ENCODE peak calls at places on chromosomes 3 and 15, in six cellular contexts. O is cardiac muscle cell; A is GM23248; I is CD8-positive, alpha-beta memory T cell; T is heart right ventricle; P is brain microvascular endothelial cell. B is an unnamed sample.

GRCh38 chr3:3133490-3133889 is 6.8 kb downstream of the TRNT1 start:
- DNase-seq in O (no peak), A (no peak), I (no peak), T (no peak), P (no peak), B (no peak)

GRCh38 chr3:134299185-134299887 is 48.7 kb upstream of the RYK start:
- DNase-seq in O (peak; percentile 60), A (peak; percentile 65), I (no peak), T (no peak), P (no peak), B (no peak)

GRCh38 chr15:57019496-57020160 is 101.2 kb downstream of the TCF12 start:
- DNase-seq in O (peak; percentile 26), A (peak; percentile 80), I (no peak), T (no peak), P (peak; percentile 41), B (no peak)

GRCh38 chr3:45546636-45547201 is 47.8 kb upstream of the LIMD1 start:
- DNase-seq in O (no peak), A (no peak), I (no peak), T (no peak), P (no peak), B (no peak)

GRCh38 chr3:100709840-100710235 is 544 bp downstream of the TFG start:
- DNase-seq in O (peak; percentile 49), A (peak; percentile 75), I (peak; percentile 20), T (peak; percentile 32), P (peak; percentile 8), B (no peak)

GRCh38 chr15:36688310-36689102 is 109.1 kb downstream of the CDIN1 start:
- DNase-seq in O (peak; percentile 15), A (peak; percentile 57), I (no peak), T (no peak), P (peak; percentile 1), B (no peak)

GRCh38 chr15:44738340-44738984 is 2.1 kb downstream of the TRIM69 start:
- DNase-seq in O (peak; percentile 78), A (peak; percentile 60), I (no peak), T (no peak), P (no peak), B (no peak)

GRCh38 chr3:147652682-147653081 is 243.5 kb downstream of the ZIC1 start:
- DNase-seq in O (no peak), A (peak; percentile 59), I (no peak), T (no peak), P (no peak), B (no peak)

GRCh38 chr15:84151205-84151931 is 84.2 kb upstream of the GOLGA6L4 start:
- DNase-seq in O (peak; percentile 11), A (no peak), I (no peak), T (no peak), P (no peak), B (no peak)

GRCh38 chr3:194488007-194488742 is 1.4 kb upstream of the ATP13A3 start:
- DNase-seq in O (peak; percentile 79), A (no peak), I (no peak), T (no peak), P (no peak), B (no peak)

GRCh38 chr15:80106051-80106450 is 46.6 kb downstream of the ZFAND6 start:
- DNase-seq in O (peak; percentile 61), A (peak; percentile 87), I (no peak), T (no peak), P (no peak), B (no peak)

GRCh38 chr15:45855210-45855906 is 220.5 kb downstream of the SQOR start:
- DNase-seq in O (no peak), A (no peak), I (no peak), T (no peak), P (no peak), B (no peak)

GRCh38 chr15:79595271-79595670 is 163.1 kb downstream of the MINAR1 start:
- DNase-seq in O (no peak), A (no peak), I (no peak), T (no peak), P (no peak), B (no peak)

GRCh38 chr3:42052132-42052866 is 38.9 kb upstream of the TRAK1 start:
- DNase-seq in O (peak; percentile 94), A (peak; percentile 93), I (no peak), T (no peak), P (peak; percentile 60), B (no peak)

GRCh38 chr3:9809615-9810356 is at the start of gene TTLL3:
- DNase-seq in O (peak; percentile 70), A (peak; percentile 87), I (peak; percentile 29), T (peak; percentile 82), P (peak; percentile 57), B (peak; percentile 57)

GRCh38 chr15:43918717-43919116 is 91.9 kb downstream of the WDR76 start:
- DNase-seq in O (no peak), A (no peak), I (no peak), T (no peak), P (no peak), B (no peak)

GRCh38 chr15:52114656-52115055 is 2.1 kb upstream of the BCL2L10 start:
- DNase-seq in O (no peak), A (no peak), I (no peak), T (no peak), P (no peak), B (peak; percentile 54)

GRCh38 chr3:100527347-100527735 is 34.9 kb downstream of the TMEM45A start:
- DNase-seq in O (no peak), A (peak; percentile 19), I (no peak), T (no peak), P (no peak), B (no peak)

GRCh38 chr3:183917776-183918175 is 33.1 kb upstream of the PARL start:
- DNase-seq in O (no peak), A (no peak), I (no peak), T (no peak), P (no peak), B (no peak)

GRCh38 chr15:50735156-50735555 is 30.4 kb downstream of the SPPL2A start:
- DNase-seq in O (no peak), A (no peak), I (no peak), T (no peak), P (no peak), B (no peak)

GRCh38 chr3:138914870-138915502 is 32.0 kb downstream of the FOXL2 start:
- DNase-seq in O (no peak), A (no peak), I (no peak), T (no peak), P (peak; percentile 74), B (no peak)

GRCh38 chr3:249587-250262 is 53.2 kb downstream of the CHL1 start:
- DNase-seq in O (no peak), A (no peak), I (no peak), T (no peak), P (no peak), B (no peak)

GRCh38 chr3:139533781-139534443 is 5.6 kb downstream of the RBP1 start:
- DNase-seq in O (peak; percentile 69), A (peak; percentile 13), I (no peak), T (peak; percentile 29), P (peak; percentile 92), B (no peak)

GRCh38 chr3:73765878-73766564 is 141.3 kb upstream of the PDZRN3 start:
- DNase-seq in O (no peak), A (peak; percentile 77), I (no peak), T (no peak), P (no peak), B (no peak)

GRCh38 chr3:192940129-192940528 is 22.5 kb upstream of the MB21D2 start:
- DNase-seq in O (no peak), A (peak; percentile 55), I (no peak), T (no peak), P (no peak), B (no peak)

GRCh38 chr3:30198162-30198561 is 408.2 kb upstream of the TGFBR2 start:
- DNase-seq in O (peak; percentile 47), A (no peak), I (no peak), T (no peak), P (no peak), B (no peak)

DNA sequence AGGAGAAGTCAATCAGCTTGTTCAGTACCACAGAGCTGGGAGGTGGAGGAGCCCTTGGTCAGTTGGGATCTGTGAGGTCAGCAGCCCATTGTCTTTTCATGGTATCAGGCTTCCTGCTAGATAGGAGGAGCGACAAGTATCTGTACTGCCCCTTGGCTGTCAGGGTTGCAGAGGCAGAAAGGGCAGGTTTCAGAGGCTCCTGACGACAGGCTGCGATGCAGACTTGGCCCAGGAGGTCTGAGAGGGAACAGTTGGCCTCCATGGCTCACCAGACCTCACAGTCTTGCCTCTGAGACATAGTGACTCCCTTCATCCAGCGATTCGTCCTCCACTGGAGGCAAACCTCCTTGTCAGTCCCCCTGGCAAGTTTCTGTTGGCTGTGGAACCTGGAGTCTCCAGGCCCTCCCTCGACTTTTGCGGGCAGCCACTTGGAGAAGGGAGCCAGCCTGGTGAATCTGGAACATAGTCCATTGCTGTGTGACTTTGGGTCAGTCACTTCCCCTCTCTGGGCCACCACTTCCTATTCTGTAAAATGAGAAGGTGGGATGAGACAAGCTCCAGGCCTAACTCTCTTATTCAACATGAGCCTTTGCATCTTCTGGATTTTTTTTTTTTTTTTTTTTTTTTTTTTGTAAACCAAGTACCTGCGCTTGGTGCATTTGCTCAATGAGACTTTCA is 177.9 kb upstream of the TLE3 start:
- DNase-seq in O (no peak), A (no peak), I (no peak), T (no peak), P (no peak), B (no peak)
- H3K27ac ChIP-seq in O (no peak overlapping the region), A (no peak overlapping the region), I (no peak overlapping the region), T (no peak overlapping the region), P (no peak overlapping the region), B (no peak overlapping the region)

GRCh38 chr3:111667170-111667569 is 72.0 kb upstream of the ZBED2 start:
- DNase-seq in O (no peak), A (no peak), I (no peak), T (no peak), P (no peak), B (no peak)
- H3K27ac ChIP-seq in O (no peak overlapping the region), A (no peak overlapping the region), I (peak overlapping the region; percentile 19), T (no peak overlapping the region), P (no peak overlapping the region), B (no peak overlapping the region)

GRCh38 chr3:157529751-157530150 is 26.5 kb upstream of the VEPH1 start:
- DNase-seq in O (no peak), A (no peak), I (no peak), T (no peak), P (no peak), B (no peak)

GRCh38 chr3:157532529-157533297 is 29.5 kb upstream of the VEPH1 start:
- DNase-seq in O (peak; percentile 96), A (peak; percentile 93), I (no peak), T (no peak), P (peak; percentile 71), B (no peak)

GRCh38 chr3:157531771-157532170 is 28.6 kb upstream of the VEPH1 start:
- DNase-seq in O (peak; percentile 43), A (peak; percentile 37), I (no peak), T (no peak), P (no peak), B (no peak)

GRCh38 chr3:157530637-157531300 is 27.6 kb upstream of the VEPH1 start:
- DNase-seq in O (peak; percentile 69), A (peak; percentile 64), I (no peak), T (no peak), P (peak; percentile 36), B (no peak)

DNA sequence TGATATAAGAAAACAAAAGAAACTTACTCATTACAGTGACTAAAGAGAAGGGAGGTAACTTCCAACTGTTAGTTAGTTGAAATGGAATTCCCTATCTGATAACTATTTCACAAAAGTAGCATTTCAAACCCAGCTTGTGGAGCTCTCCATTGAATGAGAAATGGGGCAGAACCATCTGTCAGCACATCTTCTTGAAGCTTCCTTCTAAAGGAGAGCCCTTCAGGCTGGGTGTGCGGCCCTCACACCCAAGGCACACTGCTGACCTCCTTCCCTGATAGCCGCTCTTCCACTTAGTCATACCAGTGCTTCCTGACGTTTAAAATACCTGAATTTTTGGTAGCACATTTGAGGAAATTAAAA is 28.1 kb upstream of the VEPH1 start:
- DNase-seq in O (peak; percentile 77), A (peak; percentile 71), I (no peak), T (no peak), P (no peak), B (no peak)
- H3K27ac ChIP-seq in O (no peak overlapping the region), A (peak overlapping the region; percentile 83), I (no peak overlapping the region), T (no peak overlapping the region), P (peak overlapping the region; percentile 68), B (no peak overlapping the region)

GRCh38 chr15:60660290-60661051 is 181.5 kb upstream of the ICE2 start:
- DNase-seq in O (peak; percentile 81), A (peak; percentile 91), I (no peak), T (no peak), P (peak; percentile 24), B (no peak)
- H3K27ac ChIP-seq in O (no peak overlapping the region), A (peak overlapping the region; percentile 78), I (no peak overlapping the region), T (peak overlapping the region; percentile 38), P (no peak overlapping the region), B (no peak overlapping the region)